ENCODE peak calls at places on chromosomes 3 and 15, in seven cellular contexts. One of them, this sample, is unnamed.
A peak's percentile ranks its signal among the peaks of the same experiment; 100 is the strongest.

GRCh38 chr3:72346526-72346926 is 501.7 kb downstream of the SHQ1 start:
- DNase-seq in HCT116: no peak
- DNase-seq in A549: no peak
- DNase-seq in IMR-90: peak; percentile 97
- DNase-seq in H1: no peak
- DNase-seq in K562: no peak
- DNase-seq in HepG2: no peak
- DNase-seq in this sample: no peak

GRCh38 chr15:59376735-59377134 is 4.1 kb upstream of the MYO1E start:
- DNase-seq in HCT116: no peak
- DNase-seq in A549: peak; percentile 48
- DNase-seq in IMR-90: no peak
- DNase-seq in H1: no peak
- DNase-seq in K562: no peak
- DNase-seq in HepG2: no peak
- DNase-seq in this sample: no peak

GRCh38 chr3:45553469-45553974 is 41.0 kb upstream of the LIMD1 start:
- DNase-seq in HCT116: no peak
- DNase-seq in A549: no peak
- DNase-seq in IMR-90: peak; percentile 83
- DNase-seq in H1: no peak
- DNase-seq in K562: peak; percentile 43
- DNase-seq in HepG2: no peak
- DNase-seq in this sample: peak; percentile 63

GRCh38 chr3:125331243-125331642 is 43.9 kb downstream of the ZNF148 start:
- DNase-seq in HCT116: no peak
- DNase-seq in A549: no peak
- DNase-seq in IMR-90: no peak
- DNase-seq in H1: no peak
- DNase-seq in K562: no peak
- DNase-seq in HepG2: no peak
- DNase-seq in this sample: no peak

GRCh38 chr3:32459474-32459873 is 43.2 kb downstream of the CMTM6 start:
- DNase-seq in HCT116: no peak
- DNase-seq in A549: no peak
- DNase-seq in IMR-90: no peak
- DNase-seq in H1: no peak
- DNase-seq in K562: no peak
- DNase-seq in HepG2: no peak
- DNase-seq in this sample: no peak

GRCh38 chr15:20344601-20345400 is 196.8 kb downstream of the GOLGA6L6 start:
- DNase-seq in HCT116: no peak
- DNase-seq in A549: peak; percentile 6
- DNase-seq in IMR-90: no peak
- DNase-seq in H1: no peak
- DNase-seq in K562: peak; percentile 13
- DNase-seq in HepG2: no peak
- DNase-seq in this sample: peak; percentile 26

GRCh38 chr3:100059472-100059871 is 54.8 kb downstream of the FILIP1L start:
- DNase-seq in HCT116: no peak
- DNase-seq in A549: no peak
- DNase-seq in IMR-90: no peak
- DNase-seq in H1: no peak
- DNase-seq in K562: no peak
- DNase-seq in HepG2: no peak
- DNase-seq in this sample: no peak

GRCh38 chr3:21913791-21914190 is 162.8 kb upstream of the ZNF385D start:
- DNase-seq in HCT116: no peak
- DNase-seq in A549: no peak
- DNase-seq in IMR-90: peak; percentile 72
- DNase-seq in H1: no peak
- DNase-seq in K562: no peak
- DNase-seq in HepG2: no peak
- DNase-seq in this sample: no peak

GRCh38 chr3:98333989-98334606 is 19.6 kb upstream of the OR5K4 start:
- DNase-seq in HCT116: peak; percentile 43
- DNase-seq in A549: no peak
- DNase-seq in IMR-90: peak; percentile 7
- DNase-seq in H1: no peak
- DNase-seq in K562: no peak
- DNase-seq in HepG2: no peak
- DNase-seq in this sample: no peak

GRCh38 chr15:27847775-27848710 is 251.1 kb downstream of the OCA2 start:
- DNase-seq in HCT116: no peak
- DNase-seq in A549: no peak
- DNase-seq in IMR-90: no peak
- DNase-seq in H1: no peak
- DNase-seq in K562: no peak
- DNase-seq in HepG2: no peak
- DNase-seq in this sample: no peak

GRCh38 chr3:106685751-106686150 is 691.5 kb upstream of the CCDC54 start:
- DNase-seq in HCT116: no peak
- DNase-seq in A549: no peak
- DNase-seq in IMR-90: no peak
- DNase-seq in H1: no peak
- DNase-seq in K562: no peak
- DNase-seq in HepG2: no peak
- DNase-seq in this sample: no peak

GRCh38 chr3:163939926-163940325 is 1138.4 kb downstream of the SI start:
- DNase-seq in HCT116: peak; percentile 54
- DNase-seq in A549: no peak
- DNase-seq in IMR-90: no peak
- DNase-seq in H1: no peak
- DNase-seq in K562: no peak
- DNase-seq in HepG2: no peak
- DNase-seq in this sample: no peak

GRCh38 chr3:144868506-144868905 is 896.9 kb downstream of the DIPK2A start:
- DNase-seq in HCT116: no peak
- DNase-seq in A549: no peak
- DNase-seq in IMR-90: no peak
- DNase-seq in H1: no peak
- DNase-seq in K562: no peak
- DNase-seq in HepG2: no peak
- DNase-seq in this sample: no peak

GRCh38 chr3:52220380-52221026 is 4.9 kb downstream of the TLR9 start:
- DNase-seq in HCT116: peak; percentile 54
- DNase-seq in A549: peak; percentile 62
- DNase-seq in IMR-90: peak; percentile 63
- DNase-seq in H1: peak; percentile 96
- DNase-seq in K562: peak; percentile 79
- DNase-seq in HepG2: peak; percentile 49
- DNase-seq in this sample: peak; percentile 93

GRCh38 chr3:154795582-154795981 is 284.5 kb upstream of the MME start:
- DNase-seq in HCT116: no peak
- DNase-seq in A549: no peak
- DNase-seq in IMR-90: peak; percentile 97
- DNase-seq in H1: no peak
- DNase-seq in K562: no peak
- DNase-seq in HepG2: no peak
- DNase-seq in this sample: no peak

GRCh38 chr3:55724851-55725250 is 237.7 kb upstream of the WNT5A start:
- DNase-seq in HCT116: no peak
- DNase-seq in A549: no peak
- DNase-seq in IMR-90: no peak
- DNase-seq in H1: no peak
- DNase-seq in K562: no peak
- DNase-seq in HepG2: no peak
- DNase-seq in this sample: no peak

GRCh38 chr15:72389231-72389630 is 8.9 kb upstream of the TMEM202 start:
- DNase-seq in HCT116: no peak
- DNase-seq in A549: no peak
- DNase-seq in IMR-90: peak; percentile 4
- DNase-seq in H1: no peak
- DNase-seq in K562: no peak
- DNase-seq in HepG2: no peak
- DNase-seq in this sample: no peak

GRCh38 chr3:174598885-174599439 is 260.2 kb upstream of the NAALADL2 start:
- DNase-seq in HCT116: no peak
- DNase-seq in A549: no peak
- DNase-seq in IMR-90: no peak
- DNase-seq in H1: no peak
- DNase-seq in K562: no peak
- DNase-seq in HepG2: no peak
- DNase-seq in this sample: no peak

GRCh38 chr3:177174607-177175006 is 22.7 kb downstream of the TBL1XR1 start:
- DNase-seq in HCT116: no peak
- DNase-seq in A549: no peak
- DNase-seq in IMR-90: no peak
- DNase-seq in H1: no peak
- DNase-seq in K562: no peak
- DNase-seq in HepG2: no peak
- DNase-seq in this sample: no peak
- TF ChIP-seq RAD21 in HCT116: no peak
- TF ChIP-seq RAD21 in A549: no peak
- TF ChIP-seq RAD21 in IMR-90: no peak
- TF ChIP-seq RAD21 in H1: no peak
- TF ChIP-seq RAD21 in K562: no peak
- TF ChIP-seq RAD21 in HepG2: no peak
- TF ChIP-seq RAD21 in this sample: no peak

DNA sequence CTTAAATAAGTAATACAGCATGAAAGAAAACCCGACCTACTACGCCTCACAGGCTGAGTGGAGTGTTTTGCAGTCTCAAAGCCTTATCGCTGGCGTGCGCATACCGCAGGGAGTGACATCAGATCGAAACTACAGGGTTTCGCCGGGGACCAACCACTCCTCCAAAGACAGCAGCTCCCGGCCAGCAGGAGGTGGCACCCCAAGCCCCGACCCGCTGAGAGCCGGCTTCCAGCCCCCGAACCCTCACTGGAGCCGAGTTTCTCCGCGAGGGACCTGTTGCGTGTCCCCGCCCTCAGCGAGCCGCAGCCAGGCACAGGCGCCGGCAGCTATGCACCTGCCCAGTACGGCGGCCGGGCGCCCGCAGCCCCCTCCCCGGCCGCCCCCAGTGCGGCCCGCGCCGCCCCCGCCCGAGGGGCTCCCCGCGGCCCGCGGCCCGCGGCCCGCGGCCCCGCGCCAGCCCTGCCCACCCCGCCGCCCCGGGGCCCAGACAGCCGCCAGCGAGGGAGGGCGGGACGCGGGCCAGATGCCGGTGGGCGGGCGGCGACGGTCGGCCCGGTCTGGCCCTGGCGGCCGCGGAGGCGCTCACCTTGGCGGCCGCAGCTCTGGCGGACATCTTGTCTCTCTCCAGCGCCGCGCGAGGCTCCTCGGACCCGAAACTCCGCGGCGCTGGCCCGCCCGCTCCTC is 710 bp downstream of the TJP1 start:
- DNase-seq in HCT116: peak; percentile 70
- DNase-seq in A549: peak; percentile 89
- DNase-seq in IMR-90: peak; percentile 85
- DNase-seq in H1: peak; percentile 79
- DNase-seq in K562: peak; percentile 77
- DNase-seq in HepG2: peak; percentile 74
- DNase-seq in this sample: peak; percentile 80
- H3K4me3 ChIP-seq in HCT116: peak overlapping the region; percentile 79
- H3K4me3 ChIP-seq in A549: peak overlapping the region; percentile 66
- H3K4me3 ChIP-seq in IMR-90: peak overlapping the region; percentile 95
- H3K4me3 ChIP-seq in H1: peak overlapping the region; percentile 88
- H3K4me3 ChIP-seq in K562: peak overlapping the region; percentile 76
- H3K4me3 ChIP-seq in HepG2: peak overlapping the region; percentile 90
- H3K4me3 ChIP-seq in this sample: peak overlapping the region; percentile 84

GRCh38 chr3:194775731-194776130 is 90.0 kb downstream of the FAM43A start:
- DNase-seq in HCT116: no peak
- DNase-seq in A549: no peak
- DNase-seq in IMR-90: no peak
- DNase-seq in H1: no peak
- DNase-seq in K562: no peak
- DNase-seq in HepG2: no peak
- DNase-seq in this sample: no peak

GRCh38 chr3:194775266-194775665 is 89.6 kb downstream of the FAM43A start:
- DNase-seq in HCT116: no peak
- DNase-seq in A549: no peak
- DNase-seq in IMR-90: no peak
- DNase-seq in H1: no peak
- DNase-seq in K562: no peak
- DNase-seq in HepG2: no peak
- DNase-seq in this sample: no peak

GRCh38 chr3:194773666-194774455 is 88.2 kb downstream of the FAM43A start:
- DNase-seq in HCT116: no peak
- DNase-seq in A549: no peak
- DNase-seq in IMR-90: no peak
- DNase-seq in H1: no peak
- DNase-seq in K562: no peak
- DNase-seq in HepG2: no peak
- DNase-seq in this sample: no peak

GRCh38 chr3:194772241-194773000 is 86.7 kb downstream of the FAM43A start:
- DNase-seq in HCT116: no peak
- DNase-seq in A549: no peak
- DNase-seq in IMR-90: no peak
- DNase-seq in H1: no peak
- DNase-seq in K562: no peak
- DNase-seq in HepG2: no peak
- DNase-seq in this sample: no peak

DNA sequence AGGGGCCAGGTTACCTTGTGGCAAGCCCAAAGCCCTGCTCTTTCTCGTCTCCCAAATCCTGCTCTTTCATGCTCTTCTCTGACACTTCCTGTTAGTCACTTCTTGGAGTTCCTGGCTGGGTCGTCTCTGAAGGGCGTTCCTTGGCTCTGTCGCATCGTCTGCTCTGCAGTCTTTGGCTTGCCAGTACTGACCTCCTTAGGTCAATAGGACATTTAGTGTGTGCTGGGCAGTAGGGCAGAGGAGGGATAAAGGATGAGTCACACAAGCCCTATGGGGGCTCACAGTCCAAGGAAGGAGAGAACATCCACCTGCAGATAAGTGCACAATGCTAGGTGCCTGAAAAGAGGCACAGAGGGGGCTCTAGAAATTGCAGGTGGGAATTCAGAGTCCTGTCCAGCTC is 87.5 kb downstream of the FAM43A start:
- DNase-seq in HCT116: no peak
- DNase-seq in A549: peak; percentile 19
- DNase-seq in IMR-90: no peak
- DNase-seq in H1: no peak
- DNase-seq in K562: no peak
- DNase-seq in HepG2: no peak
- DNase-seq in this sample: no peak
- TF ChIP-seq RAD21 in HCT116: no peak
- TF ChIP-seq RAD21 in A549: no peak
- TF ChIP-seq RAD21 in IMR-90: no peak
- TF ChIP-seq RAD21 in H1: no peak
- TF ChIP-seq RAD21 in K562: no peak
- TF ChIP-seq RAD21 in HepG2: no peak
- TF ChIP-seq RAD21 in this sample: no peak

DNA sequence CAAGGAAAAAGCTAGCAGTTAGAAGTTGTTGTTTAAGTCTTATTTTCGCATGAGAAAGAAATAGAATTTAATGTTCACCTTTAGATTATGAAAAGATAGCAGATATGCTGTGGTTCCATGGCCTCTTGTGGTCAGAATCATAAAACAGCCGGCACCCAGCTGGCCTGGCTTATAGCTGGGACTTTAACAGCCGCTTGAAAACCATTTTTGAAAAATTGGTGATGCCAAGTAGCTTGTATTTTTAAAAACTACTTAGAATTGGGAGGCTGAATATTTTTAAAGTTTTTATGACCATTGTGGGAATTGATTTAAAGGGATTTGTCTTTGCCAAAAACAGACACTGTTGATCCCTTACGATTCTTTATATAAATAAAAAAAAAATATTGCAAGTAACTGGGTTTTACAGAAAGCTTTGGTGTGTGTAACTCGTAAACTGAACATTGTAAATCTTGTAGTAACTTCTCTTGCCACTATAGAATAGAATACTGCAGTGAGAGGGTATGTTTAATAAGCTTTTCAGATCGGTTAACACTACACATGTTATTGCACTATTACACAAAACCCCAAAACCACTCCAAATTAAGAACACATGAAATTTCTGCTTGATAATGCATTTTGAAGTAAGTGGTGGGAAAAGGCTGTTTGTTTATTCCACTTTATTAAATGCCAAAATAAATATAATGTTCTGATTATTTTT is 6.6 kb downstream of the ARRDC4 start:
- DNase-seq in HCT116: no peak
- DNase-seq in A549: no peak
- DNase-seq in IMR-90: no peak
- DNase-seq in H1: no peak
- DNase-seq in K562: no peak
- DNase-seq in HepG2: no peak
- DNase-seq in this sample: no peak
- H3K4me3 ChIP-seq in HCT116: no peak overlapping the region
- H3K4me3 ChIP-seq in A549: no peak overlapping the region
- H3K4me3 ChIP-seq in IMR-90: no peak overlapping the region
- H3K4me3 ChIP-seq in H1: no peak overlapping the region
- H3K4me3 ChIP-seq in K562: no peak overlapping the region
- H3K4me3 ChIP-seq in HepG2: no peak overlapping the region
- H3K4me3 ChIP-seq in this sample: no peak overlapping the region

This sample was measured in SK-N-SH.